ENCODE peak calls at places on chromosomes 12 and 14, in four cellular contexts. A is mammary epithelial cell, T is dorsolateral prefrontal cortex, Y is left lung. S is an unnamed sample.

GRCh38 chr12:26150737-26151450 is 26.1 kb upstream of the BHLHE41 start:
- DNase-seq in A (no peak), Y (no peak), T (no peak), S (peak)

GRCh38 chr14:34322940-34323418 is 139.1 kb downstream of the SPTSSA start:
- DNase-seq in A (peak), T (peak), Y (peak), S (no peak)

GRCh38 chr12:115297445-115297844 is 613.5 kb upstream of the TBX3 start:
- DNase-seq in A (no peak), Y (no peak), T (no peak), S (no peak)

GRCh38 chr14:71243697-71244096 is 336.4 kb downstream of the PCNX1 start:
- DNase-seq in Y (no peak), T (no peak), A (no peak), S (no peak)

GRCh38 chr12:77686760-77687159 is 143.9 kb upstream of the NAV3 start:
- DNase-seq in T (no peak), A (no peak), Y (no peak), S (no peak)

GRCh38 chr14:92473261-92473946 is 40.2 kb upstream of the RIN3 start:
- DNase-seq in A (no peak), T (no peak), Y (no peak), S (no peak)

GRCh38 chr12:27975222-27976136 is 2.9 kb upstream of the PTHLH start:
- DNase-seq in T (no peak), Y (peak), A (no peak), S (no peak)

GRCh38 chr12:4974217-4974616 is 64.5 kb downstream of the KCNA1 start:
- DNase-seq in Y (no peak), A (no peak), T (no peak), S (no peak)

GRCh38 chr12:106994579-106995220 is 7.8 kb upstream of the MTERF2 start:
- DNase-seq in T (no peak), A (no peak), Y (no peak), S (no peak)

GRCh38 chr12:65605019-65605418 is 219.3 kb upstream of the HMGA2 start:
- DNase-seq in T (no peak), Y (no peak), A (no peak), S (no peak)

GRCh38 chr14:90536092-90536491 is 139.3 kb downstream of the CALM1 start:
- DNase-seq in Y (no peak), T (peak), A (no peak), S (no peak)

GRCh38 chr14:101237241-101237616 is 324.1 kb upstream of the DIO3 start:
- DNase-seq in A (no peak), Y (peak), T (peak), S (no peak)

GRCh38 chr12:40988335-40988734 is 199.8 kb upstream of the PDZRN4 start:
- DNase-seq in Y (no peak), T (no peak), A (no peak), S (no peak)

GRCh38 chr12:9331218-9331626 is 123.0 kb upstream of the PZP start:
- DNase-seq in Y (peak), A (peak), T (peak), S (peak)

GRCh38 chr14:92471919-92472318 is 41.7 kb upstream of the RIN3 start:
- DNase-seq in A (peak), T (no peak), Y (no peak), S (no peak)

GRCh38 chr14:65502676-65503124 is 90.2 kb downstream of the FUT8 start:
- DNase-seq in A (peak), Y (no peak), T (no peak), S (no peak)

GRCh38 chr12:117524806-117525205 is 163.4 kb upstream of the NOS1 start:
- DNase-seq in A (no peak), Y (no peak), T (no peak), S (no peak)
- H3K4me3 ChIP-seq in A (no peak), Y (no peak), T (no peak), S (no peak)

DNA sequence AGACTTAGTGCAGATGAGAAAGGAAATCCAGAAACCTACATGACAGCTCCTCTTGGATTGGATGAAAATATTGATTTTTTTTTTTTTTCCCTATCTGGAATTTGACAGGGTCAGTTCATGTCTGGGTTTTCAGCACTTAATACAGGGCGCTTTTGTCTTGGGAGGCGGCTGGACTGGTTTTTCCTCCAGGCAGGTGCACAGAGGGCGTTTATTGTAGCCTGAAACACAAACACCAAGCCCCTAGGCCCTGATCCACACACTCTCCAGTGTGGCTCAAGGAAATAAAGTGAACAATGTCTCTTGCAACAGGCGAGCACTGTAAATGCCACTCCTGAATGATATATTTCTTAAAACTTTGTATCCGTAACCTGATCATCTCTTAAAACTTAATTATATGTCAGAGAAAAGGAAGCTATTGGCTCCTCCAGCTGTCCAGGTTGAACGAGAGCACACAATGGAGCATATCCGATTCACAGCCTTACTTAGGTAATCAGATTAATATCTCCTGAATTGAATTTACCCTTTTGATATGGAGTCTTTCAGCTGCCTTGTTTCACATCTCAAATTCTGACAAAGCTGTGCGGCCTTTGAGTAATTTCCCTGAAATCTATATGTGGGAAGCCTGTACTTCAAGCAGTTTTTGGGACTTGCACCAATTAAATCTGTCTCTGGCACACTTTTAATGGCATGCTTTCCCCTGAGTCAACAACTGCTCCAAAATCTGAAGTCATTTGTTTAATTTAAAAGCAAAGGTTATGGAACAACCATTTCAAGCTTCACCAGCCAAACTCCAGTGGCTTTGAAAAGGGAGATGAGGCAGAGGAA is 485.7 kb downstream of the ZFP36L1 start:
- DNase-seq in T (no peak), A (no peak), Y (no peak), S (peak)
- H3K4me3 ChIP-seq in T (no peak), A (no peak), Y (no peak), S (no peak)

GRCh38 chr12:131593411-131593810 is 117.5 kb upstream of the SFSWAP start:
- DNase-seq in T (no peak), Y (no peak), A (no peak), S (no peak)

GRCh38 chr12:131589966-131590365 is 120.9 kb upstream of the SFSWAP start:
- DNase-seq in Y (no peak), T (no peak), A (no peak), S (no peak)

GRCh38 chr12:131591136-131591535 is 119.8 kb upstream of the SFSWAP start:
- DNase-seq in A (no peak), Y (no peak), T (no peak), S (no peak)

GRCh38 chr12:131591714-131592709 is 118.9 kb upstream of the SFSWAP start:
- DNase-seq in Y (no peak), T (no peak), A (no peak), S (no peak)

DNA sequence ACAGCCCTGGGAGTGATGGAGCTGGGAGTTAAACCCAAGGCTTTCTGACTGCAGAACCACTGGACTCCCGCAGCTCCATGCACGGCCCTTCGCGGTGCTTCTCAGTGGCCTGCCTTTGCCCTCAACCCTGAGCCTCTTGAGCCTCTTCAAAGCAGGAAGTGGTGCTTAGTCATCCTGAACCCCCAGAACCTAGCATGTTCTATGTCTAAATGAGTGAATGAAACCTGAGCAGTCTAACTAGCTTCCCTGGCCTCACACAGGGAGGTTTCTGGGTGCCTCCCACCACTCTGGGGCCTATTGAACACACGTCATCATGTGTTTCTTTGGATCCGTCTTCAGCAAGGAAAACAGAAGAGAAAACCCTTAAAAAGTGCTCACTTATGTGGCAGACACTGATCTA is 117.9 kb upstream of the SFSWAP start:
- DNase-seq in T (no peak), Y (no peak), A (no peak), S (no peak)
- H3K4me3 ChIP-seq in T (no peak), Y (no peak), A (no peak), S (no peak)

GRCh38 chr12:91913124-91913523 is 232.5 kb downstream of the BTG1 start:
- DNase-seq in T (no peak), Y (no peak), A (no peak), S (no peak)

GRCh38 chr12:91912178-91912577 is 233.5 kb downstream of the BTG1 start:
- DNase-seq in A (no peak), Y (no peak), T (no peak), S (no peak)

GRCh38 chr12:91914701-91915100 is 230.9 kb downstream of the BTG1 start:
- DNase-seq in Y (no peak), A (no peak), T (no peak), S (no peak)

GRCh38 chr12:91913651-91914050 is 232.0 kb downstream of the BTG1 start:
- DNase-seq in Y (no peak), A (no peak), T (no peak), S (no peak)

DNA sequence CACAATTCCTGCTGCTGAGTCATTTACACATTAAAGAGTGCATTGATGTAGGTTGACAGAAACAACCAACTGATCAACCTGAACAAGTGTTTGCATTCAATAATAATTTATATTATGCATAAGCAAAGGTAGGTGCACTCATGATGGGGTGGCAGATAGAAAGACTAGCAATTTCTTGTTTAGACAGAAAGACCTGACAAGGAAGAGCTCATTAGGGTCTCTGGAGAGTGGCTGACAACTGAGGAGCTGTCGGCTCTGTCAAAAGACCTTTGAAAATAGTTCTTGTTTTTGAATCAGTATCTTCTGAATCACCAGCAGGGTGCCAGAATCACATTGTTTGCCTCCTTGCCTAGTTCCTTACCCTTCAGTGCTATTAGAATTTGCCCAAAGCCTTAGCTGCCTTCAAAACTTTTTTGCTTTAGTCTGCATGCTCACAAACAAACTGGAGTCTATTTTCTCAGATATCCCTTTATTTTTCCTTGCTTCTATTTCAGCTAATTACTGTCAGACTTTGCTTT is 234.7 kb downstream of the BTG1 start:
- DNase-seq in A (no peak), Y (no peak), T (no peak), S (no peak)
- H3K4me3 ChIP-seq in A (no peak), Y (no peak), T (no peak), S (no peak)

DNA sequence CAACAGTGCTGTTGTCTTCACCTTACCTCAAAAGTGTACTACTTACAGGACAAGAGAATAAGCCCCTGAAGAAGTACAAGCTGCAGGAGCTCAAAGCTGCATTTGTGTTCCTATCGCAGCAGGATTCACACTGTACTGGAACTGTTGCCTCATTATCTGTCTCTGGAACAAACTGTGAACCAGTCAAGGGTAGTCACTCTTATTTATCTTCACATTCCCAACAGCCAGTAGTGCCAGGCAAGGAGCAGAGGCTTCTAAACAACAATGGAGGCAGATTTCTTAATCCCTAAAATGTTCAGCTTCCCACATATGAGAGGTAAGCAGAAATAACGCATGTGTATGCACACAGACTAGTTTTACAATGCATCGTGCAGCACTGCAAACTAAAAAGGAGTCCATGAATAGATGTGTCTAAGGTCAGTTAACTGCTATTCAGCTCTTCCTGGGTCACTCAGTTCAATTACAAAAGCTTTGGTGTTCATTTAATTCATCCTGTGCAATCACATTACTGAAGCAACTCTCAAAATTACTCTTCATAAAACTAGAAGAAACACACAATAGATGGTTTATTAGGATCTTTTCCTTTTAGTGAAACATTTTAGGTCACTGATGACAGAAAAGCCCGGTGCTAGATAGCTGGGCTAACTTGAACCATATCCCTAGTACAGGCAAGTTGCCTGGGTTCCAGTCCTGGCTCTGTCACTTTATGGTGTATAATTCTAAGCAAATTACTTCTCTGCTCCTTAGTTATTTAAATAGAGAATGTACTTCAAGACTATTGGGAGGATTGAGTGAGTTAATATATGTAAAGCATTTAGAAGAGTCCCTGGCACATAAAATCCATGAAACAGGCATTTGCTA is 2.7 kb downstream of the APPL2 start:
- DNase-seq in A (no peak), T (no peak), Y (no peak), S (no peak)
- H3K4me3 ChIP-seq in A (no peak), T (peak), Y (no peak), S (peak)

GRCh38 chr14:31029016-31029970 is 3.1 kb upstream of the STRN3 start:
- DNase-seq in A (no peak), Y (no peak), T (no peak), S (no peak)

GRCh38 chr14:31026076-31026394 is at the start of gene STRN3:
- DNase-seq in A (no peak), Y (no peak), T (no peak), S (no peak)

GRCh38 chr14:31026395-31027096 is 367 bp upstream of the STRN3 start:
- DNase-seq in A (peak), T (peak), Y (peak), S (peak)

GRCh38 chr14:31025335-31026075 is at the start of gene AP4S1:
- DNase-seq in Y (peak), A (peak), T (peak), S (peak)

GRCh38 chr14:31027847-31028246 is 1.7 kb upstream of the STRN3 start:
- DNase-seq in A (no peak), T (no peak), Y (no peak), S (no peak)
- H3K4me3 ChIP-seq in A (peak), T (no peak), Y (peak), S (no peak)

DNA sequence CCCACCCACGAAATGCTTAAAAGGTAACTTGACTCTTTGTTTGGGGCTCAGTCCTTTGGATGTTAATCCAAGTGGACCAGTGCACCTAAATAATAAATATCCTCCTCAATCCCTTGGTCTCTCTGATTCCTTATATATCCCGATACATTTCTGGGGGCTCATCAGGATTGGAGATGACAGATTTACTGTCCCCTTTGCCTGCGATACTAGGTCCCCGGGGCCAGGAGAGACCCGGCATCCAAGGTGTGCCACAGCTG is 26.2 kb downstream of the KLRK1 start:
- DNase-seq in Y (no peak), A (peak), T (no peak), S (no peak)
- H3K4me3 ChIP-seq in Y (no peak), A (peak), T (peak), S (peak)

DNA sequence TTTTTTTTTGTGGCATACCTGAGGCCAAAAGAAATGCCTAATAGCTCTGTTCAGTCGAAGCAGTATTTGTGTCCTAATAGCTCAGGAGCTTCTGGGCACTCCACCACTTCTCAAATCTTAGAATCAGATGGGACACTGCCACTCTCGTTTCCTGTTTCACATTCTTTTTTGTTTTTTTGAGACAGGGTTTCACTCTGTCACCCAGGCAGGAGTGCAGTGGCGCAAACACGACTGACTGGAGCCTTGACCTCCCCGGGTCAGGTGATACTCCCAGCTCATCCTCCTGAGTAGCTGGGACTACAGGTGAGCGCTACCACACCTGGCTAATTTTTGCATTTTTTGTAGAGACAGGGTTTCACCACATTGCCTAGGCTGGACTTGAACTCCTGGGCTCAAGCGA is 52.7 kb downstream of the SPPL3 start:
- DNase-seq in Y (no peak), A (no peak), T (no peak), S (no peak)
- H3K4me3 ChIP-seq in Y (no peak), A (no peak), T (no peak), S (no peak)

GRCh38 chr12:113090740-113091139 is 34.2 kb downstream of the DTX1 start:
- DNase-seq in A (no peak), Y (peak), T (peak), S (no peak)
- H3K4me3 ChIP-seq in A (no peak), Y (no peak), T (no peak), S (no peak)